ENCODE peak calls at places on chromosome 13, in four cellular contexts. C, Y, N and A are unnamed samples.

GRCh38 chr13:83941669-83942335 is 59.5 kb upstream of the SLITRK1 start:
- DNase-seq in N (no peak), Y (no peak), C (no peak), A (no peak)

GRCh38 chr13:63370101-63370500 is 1954.5 kb upstream of the PCDH20 start:
- DNase-seq in C (no peak), N (no peak), Y (no peak), A (no peak)

GRCh38 chr13:67620665-67621064 is 390.5 kb upstream of the PCDH9 start:
- DNase-seq in Y (no peak), N (no peak), C (no peak), A (no peak)

GRCh38 chr13:38419312-38419873 is 69.7 kb downstream of the UFM1 start:
- DNase-seq in C (peak), N (no peak), Y (no peak), A (no peak)

GRCh38 chr13:41271456-41272285 is 8.3 kb upstream of the MTRF1 start:
- DNase-seq in Y (no peak), C (no peak), N (no peak), A (no peak)

GRCh38 chr13:114111577-114111976 is 20.8 kb downstream of the RASA3 start:
- DNase-seq in Y (no peak), C (no peak), N (no peak), A (peak)

GRCh38 chr13:98801626-98802418 is 49.4 kb upstream of the SLC15A1 start:
- DNase-seq in Y (no peak), C (no peak), N (no peak), A (no peak)

GRCh38 chr13:27839809-27840467 is 47.7 kb downstream of the GSX1 start:
- DNase-seq in C (no peak), Y (no peak), N (no peak), A (no peak)

GRCh38 chr13:110949628-110950027 is 34.8 kb upstream of the ANKRD10 start:
- DNase-seq in N (no peak), C (no peak), Y (no peak), A (no peak)

GRCh38 chr13:64482373-64482772 is 2747.8 kb downstream of the PCDH9 start:
- DNase-seq in C (no peak), Y (no peak), N (no peak), A (no peak)

DNA sequence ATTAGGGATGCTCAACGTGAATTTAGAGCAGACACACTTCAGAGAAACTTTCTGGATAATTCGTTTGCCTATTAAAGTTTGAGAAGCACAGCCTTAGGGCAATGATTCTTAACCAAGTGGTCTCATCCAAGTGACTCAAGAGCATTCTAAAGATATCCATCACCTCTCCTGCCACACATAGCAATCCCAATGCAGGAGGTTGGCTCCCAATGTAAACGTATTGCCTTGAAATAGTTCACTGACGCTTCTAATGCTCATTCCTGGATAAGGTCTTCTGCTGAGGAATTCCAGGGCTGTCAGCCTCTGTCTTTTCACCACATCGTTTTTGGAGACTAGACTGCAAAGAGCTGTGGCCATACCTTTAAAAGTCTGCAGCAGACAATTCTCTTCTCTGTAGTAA is 279.8 kb upstream of the DACH1 start:
- DNase-seq in N (no peak), Y (no peak), C (no peak), A (no peak)
- TF ChIP-seq CTCF in N (no peak), Y (no peak), C (no peak), A (no peak)

GRCh38 chr13:49646688-49647087 is 18.4 kb downstream of the ARL11 start:
- DNase-seq in N (no peak), C (no peak), Y (no peak), A (no peak)

GRCh38 chr13:49651775-49652690 is 23.7 kb downstream of the ARL11 start:
- DNase-seq in Y (no peak), C (no peak), N (no peak), A (no peak)

GRCh38 chr13:49649963-49650312 is 21.6 kb downstream of the ARL11 start:
- DNase-seq in Y (no peak), C (no peak), N (no peak), A (peak)

GRCh38 chr13:49652691-49653305 is 24.5 kb downstream of the ARL11 start:
- DNase-seq in Y (no peak), C (no peak), N (no peak), A (no peak)

GRCh38 chr13:49649244-49649962 is 21.1 kb downstream of the ARL11 start:
- DNase-seq in C (no peak), Y (no peak), N (no peak), A (peak)
- TF ChIP-seq CTCF in C (no peak), Y (no peak), N (no peak), A (peak)

GRCh38 chr13:106096661-106097092 is 438.8 kb downstream of the EFNB2 start:
- DNase-seq in N (no peak), Y (no peak), C (no peak), A (peak)

GRCh38 chr13:106099765-106100164 is 435.7 kb downstream of the EFNB2 start:
- DNase-seq in Y (no peak), N (no peak), C (no peak), A (no peak)

GRCh38 chr13:106098778-106099177 is 436.7 kb downstream of the EFNB2 start:
- DNase-seq in Y (no peak), N (no peak), C (no peak), A (no peak)

GRCh38 chr13:106095919-106096318 is 439.5 kb downstream of the EFNB2 start:
- DNase-seq in Y (no peak), C (no peak), N (no peak), A (no peak)

DNA sequence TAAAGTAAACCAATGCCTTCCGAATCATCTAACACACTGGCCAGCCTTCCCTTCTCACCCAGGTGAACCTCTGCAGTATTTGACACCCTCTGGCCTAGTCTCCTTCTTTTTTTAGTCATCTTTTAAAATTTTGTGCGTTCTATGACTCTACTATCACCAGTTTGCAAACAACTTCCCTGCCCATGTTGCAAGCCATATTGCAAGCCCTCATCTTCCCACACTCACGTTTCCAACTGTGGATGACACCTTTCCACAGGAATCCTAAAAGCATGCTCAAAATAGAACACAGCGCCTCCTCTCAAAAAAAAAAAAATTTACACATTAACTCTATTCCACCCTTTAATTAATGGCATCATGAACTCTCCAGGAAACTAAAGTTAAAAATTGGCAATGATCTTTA is 440.1 kb downstream of the EFNB2 start:
- DNase-seq in Y (no peak), C (no peak), N (no peak), A (no peak)
- TF ChIP-seq CTCF in Y (no peak), C (no peak), N (no peak), A (no peak)

DNA sequence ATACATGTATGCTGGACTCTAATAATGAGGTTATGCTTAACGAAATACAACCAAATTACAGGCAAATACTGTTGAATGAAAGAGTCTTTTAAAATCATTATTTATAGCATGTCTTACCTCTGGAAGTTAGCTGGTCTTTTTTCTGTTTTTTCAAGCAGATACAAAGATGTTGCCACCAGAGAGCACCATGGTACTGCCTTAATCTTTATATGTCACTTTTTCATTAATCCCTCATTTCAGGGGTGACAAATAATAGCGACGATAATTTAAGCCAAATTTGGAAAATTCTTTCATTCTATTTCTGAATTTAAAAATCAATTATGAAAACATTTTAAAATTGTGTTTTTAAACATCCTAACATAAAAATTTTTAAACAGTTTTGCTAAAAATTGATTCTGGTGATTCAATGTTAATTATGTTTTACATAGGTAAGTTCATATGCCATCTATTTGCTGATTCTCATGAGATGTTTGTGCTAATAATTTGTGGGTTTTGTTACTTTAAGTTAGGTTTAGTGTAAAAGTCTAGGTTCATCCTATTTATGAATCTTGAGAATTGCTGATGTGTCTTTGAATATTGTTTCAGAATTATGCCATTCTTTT is 379.3 kb upstream of the SGCG start:
- DNase-seq in Y (no peak), N (no peak), C (no peak), A (peak)
- TF ChIP-seq CTCF in Y (no peak), N (peak), C (peak), A (peak)

GRCh38 chr13:21677075-21677628 is 6.3 kb downstream of the FGF9 start:
- DNase-seq in Y (no peak), N (no peak), C (no peak), A (no peak)

GRCh38 chr13:21673592-21674270 is 2.9 kb downstream of the FGF9 start:
- DNase-seq in N (no peak), C (no peak), Y (peak), A (peak)

GRCh38 chr13:21674271-21675009 is 3.6 kb downstream of the FGF9 start:
- DNase-seq in Y (peak), N (no peak), C (no peak), A (no peak)

GRCh38 chr13:21675095-21676007 is 4.5 kb downstream of the FGF9 start:
- DNase-seq in C (no peak), Y (peak), N (no peak), A (no peak)

DNA sequence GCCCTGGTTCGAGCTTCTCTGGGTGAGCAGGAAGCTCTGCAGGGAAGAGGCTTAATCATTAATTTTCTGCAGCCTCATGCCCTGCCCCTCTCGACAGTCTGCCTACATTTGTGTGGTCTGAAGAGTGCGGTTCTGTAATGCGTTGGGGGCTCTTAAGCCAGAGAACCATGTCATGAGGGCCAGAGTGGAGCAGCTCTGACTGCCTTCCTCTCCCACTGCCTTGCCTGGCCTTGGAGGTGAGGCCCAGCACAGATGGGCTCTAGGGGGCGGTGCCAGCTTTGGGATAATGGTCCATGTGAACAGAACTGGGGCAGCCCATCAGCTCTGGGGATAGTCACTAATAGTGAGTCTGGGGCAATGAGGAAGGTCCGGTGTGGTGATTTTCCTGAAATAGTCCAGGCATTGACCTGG is 5.7 kb downstream of the FGF9 start:
- DNase-seq in C (no peak), Y (no peak), N (no peak), A (no peak)
- TF ChIP-seq CTCF in C (peak), Y (no peak), N (no peak), A (peak)

GRCh38 chr13:30477346-30478235 is 11.9 kb upstream of the HMGB1 start:
- DNase-seq in Y (no peak), N (no peak), C (peak), A (no peak)

GRCh38 chr13:30481241-30481760 is 15.6 kb upstream of the HMGB1 start:
- DNase-seq in Y (no peak), C (no peak), N (no peak), A (no peak)

GRCh38 chr13:30479154-30479553 is 13.4 kb upstream of the HMGB1 start:
- DNase-seq in Y (no peak), N (no peak), C (no peak), A (no peak)

GRCh38 chr13:30479590-30480219 is 14.0 kb upstream of the HMGB1 start:
- DNase-seq in Y (no peak), C (no peak), N (no peak), A (no peak)

DNA sequence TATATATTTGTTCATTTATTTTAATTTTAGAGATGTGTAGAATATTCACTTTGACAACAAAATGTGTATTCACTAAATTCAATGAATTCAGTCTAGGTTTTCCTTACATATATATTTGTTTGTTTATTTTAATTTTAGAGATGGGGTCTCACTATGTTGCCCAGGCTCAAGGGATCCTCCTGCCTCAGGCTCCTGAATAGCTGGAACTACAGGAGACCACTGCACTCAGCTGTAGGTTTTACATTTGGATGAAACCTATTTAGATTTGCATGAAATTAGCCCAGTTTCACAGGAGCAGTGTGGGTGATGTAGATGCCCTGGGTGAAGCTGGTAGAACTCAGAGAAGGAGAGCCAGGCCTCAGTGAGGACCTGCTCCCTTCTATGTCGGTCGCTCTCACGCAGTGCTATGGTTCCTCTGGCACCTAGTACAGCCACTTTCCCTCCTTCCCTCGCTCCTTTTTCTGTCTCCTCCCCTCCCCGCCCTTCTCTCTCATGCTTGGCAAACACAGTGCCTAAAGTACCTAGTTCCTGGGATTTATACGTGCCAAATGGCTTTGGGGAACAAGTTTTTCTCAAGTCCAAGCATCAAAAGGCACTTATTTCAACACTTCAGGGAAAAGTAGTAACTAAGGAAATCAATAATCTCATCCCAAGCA is 14.7 kb upstream of the HMGB1 start:
- DNase-seq in Y (no peak), N (no peak), C (no peak), A (no peak)
- TF ChIP-seq CTCF in Y (no peak), N (no peak), C (no peak), A (no peak)